ENCODE peak calls at places on chromosomes 13 and 19, in ten cellular contexts. X is BE2C; V is amygdala; Y is endothelial cell of umbilical vein; A is fibroblast of lung; C is stromal cell of bone marrow; D is neural crest cell; K is dermis blood vessel endothelial cell; T is CD4-positive, alpha-beta T cell; H is NCI-H460. Z is an unnamed sample.

GRCh38 chr13:27915301-27916207 is 4.2 kb upstream of the PDX1 start:
- DNase-seq in Y (no peak), C (no peak), H (no peak), X (no peak), K (peak; percentile 11), D (no peak), V (no peak), T (no peak), A (no peak), Z (no peak)

GRCh38 chr19:54030895-54031586 is 32.7 kb downstream of the VSTM1 start:
- DNase-seq in A (peak; percentile 30), C (peak; percentile 17), D (no peak), X (no peak), H (no peak), Y (peak; percentile 29), V (no peak), T (no peak), K (peak; percentile 55), Z (no peak)

GRCh38 chr13:106036870-106037269 is 498.6 kb downstream of the EFNB2 start:
- DNase-seq in V (no peak), D (no peak), C (no peak), A (no peak), H (no peak), K (no peak), X (peak; percentile 26), Y (no peak), T (no peak), Z (no peak)

GRCh38 chr19:36051236-36051635 is 2.8 kb downstream of the THAP8 start:
- DNase-seq in X (no peak), T (no peak), H (no peak), V (no peak), Y (no peak), K (peak; percentile 28), D (no peak), A (no peak), C (no peak), Z (no peak)

GRCh38 chr19:7238091-7238490 is 56.1 kb downstream of the INSR start:
- DNase-seq in H (no peak), T (no peak), K (no peak), V (no peak), D (no peak), A (no peak), Y (peak; percentile 27), C (no peak), X (no peak), Z (no peak)

GRCh38 chr13:112688560-112689497 is 1.0 kb upstream of the ATP11A start:
- DNase-seq in A (peak; percentile 4), V (no peak), K (peak; percentile 44), D (no peak), Y (peak; percentile 13), T (no peak), X (no peak), H (no peak), C (no peak), Z (no peak)

GRCh38 chr19:48636859-48637448 is at the start of gene DBP:
- DNase-seq in K (no peak), Y (no peak), H (no peak), V (no peak), T (no peak), D (no peak), X (peak; percentile 65), A (no peak), C (no peak), Z (peak; percentile 93)

GRCh38 chr13:80072231-80072630 is 268.7 kb downstream of the SPRY2 start:
- DNase-seq in C (no peak), K (no peak), H (no peak), Y (no peak), D (no peak), T (no peak), X (no peak), V (no peak), A (no peak), Z (no peak)

GRCh38 chr13:98577823-98578285 is 947 bp upstream of the STK24 start:
- DNase-seq in D (no peak), K (no peak), T (no peak), H (no peak), V (no peak), X (no peak), Y (no peak), C (no peak), A (no peak), Z (no peak)